ENCODE peak calls at places on chromosomes 12 and 14, in five cellular contexts. O, K, I, L and R are unnamed samples.
A peak's percentile ranks its signal among the peaks of the same experiment; 100 is the strongest.

GRCh38 chr14:99507860-99508640 is 26.8 kb downstream of the CCNK start:
- DNase-seq in L (no peak), I (no peak), K (no peak), O (no peak), R (no peak)

GRCh38 chr14:30751646-30752416 is 122.5 kb upstream of the COCH start:
- DNase-seq in I (no peak), L (no peak), O (no peak), K (no peak), R (no peak)

GRCh38 chr12:47591795-47592194 is 114.0 kb downstream of the RPAP3 start:
- DNase-seq in I (no peak), K (no peak), L (no peak), O (no peak), R (no peak)

GRCh38 chr12:108483213-108483920 is 31.7 kb upstream of the FICD start:
- DNase-seq in L (no peak), O (no peak), I (no peak), K (no peak), R (no peak)

GRCh38 chr12:76952995-76953394 is 74.2 kb upstream of the CSRP2 start:
- DNase-seq in K (no peak), L (no peak), O (no peak), I (no peak), R (no peak)

GRCh38 chr14:24984846-24985589 is 64.9 kb downstream of the STXBP6 start:
- DNase-seq in O (peak; percentile 80), I (no peak), L (no peak), K (peak; percentile 39), R (no peak)

GRCh38 chr12:13000616-13000934 is 510 bp upstream of the HEBP1 start:
- DNase-seq in K (no peak), I (no peak), L (no peak), O (no peak), R (no peak)

GRCh38 chr12:96172981-96173380 is 21.2 kb upstream of the ELK3 start:
- DNase-seq in O (no peak), I (no peak), K (no peak), L (no peak), R (no peak)

GRCh38 chr14:59189822-59190368 is 1.4 kb downstream of the DAAM1 start:
- DNase-seq in O (peak; percentile 90), I (peak; percentile 76), L (peak; percentile 30), K (peak; percentile 84), R (peak; percentile 72)

GRCh38 chr12:130714091-130714590 is 2.0 kb downstream of the RIMBP2 start:
- DNase-seq in K (peak; percentile 17), O (no peak), L (no peak), I (peak; percentile 36), R (no peak)

GRCh38 chr12:712172-712863 is 40.1 kb upstream of the WNK1 start:
- DNase-seq in O (no peak), L (no peak), K (no peak), I (no peak), R (no peak)

GRCh38 chr14:73728106-73729014 is 14.2 kb upstream of the PNMA1 start:
- DNase-seq in I (peak; percentile 85), L (no peak), K (peak; percentile 91), O (peak; percentile 94), R (no peak)

GRCh38 chr14:32934891-32935633 is 3.6 kb upstream of the NPAS3 start:
- DNase-seq in L (no peak), I (peak; percentile 20), K (no peak), O (no peak), R (no peak)

GRCh38 chr12:62886796-62887195 is 48.2 kb downstream of the PPM1H start:
- DNase-seq in I (no peak), L (no peak), O (no peak), K (no peak), R (no peak)

GRCh38 chr12:41304526-41304925 is 116.4 kb downstream of the PDZRN4 start:
- DNase-seq in K (no peak), I (no peak), L (no peak), O (no peak), R (no peak)

GRCh38 chr14:21440857-21441256 is 15.1 kb downstream of the CHD8 start:
- DNase-seq in O (no peak), L (no peak), K (no peak), I (no peak), R (no peak)

DNA sequence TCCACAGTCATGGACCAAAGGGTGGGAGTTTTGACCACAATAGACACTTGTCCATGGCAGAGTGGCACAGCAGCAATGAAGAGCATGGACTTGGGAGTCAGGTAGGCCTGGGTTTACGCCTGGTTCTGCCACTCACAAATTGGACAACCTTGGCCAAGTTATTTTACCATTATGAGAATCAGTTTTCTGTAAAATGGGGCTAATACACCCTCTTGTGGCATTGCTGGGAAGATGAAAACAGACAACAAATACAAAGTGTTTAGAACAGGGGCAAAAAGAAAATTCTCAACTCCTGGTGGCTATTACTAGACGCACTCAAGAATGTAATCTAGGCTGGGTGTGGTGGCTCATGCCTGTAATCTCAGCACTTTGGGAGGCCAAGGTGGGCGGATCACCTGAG is 2.6 kb downstream of the C12orf43 start:
- DNase-seq in O (no peak), K (no peak), L (no peak), I (no peak), R (no peak)
- TF ChIP-seq CTCF in O (no peak), K (no peak), L (no peak), I (no peak), R (no peak)

DNA sequence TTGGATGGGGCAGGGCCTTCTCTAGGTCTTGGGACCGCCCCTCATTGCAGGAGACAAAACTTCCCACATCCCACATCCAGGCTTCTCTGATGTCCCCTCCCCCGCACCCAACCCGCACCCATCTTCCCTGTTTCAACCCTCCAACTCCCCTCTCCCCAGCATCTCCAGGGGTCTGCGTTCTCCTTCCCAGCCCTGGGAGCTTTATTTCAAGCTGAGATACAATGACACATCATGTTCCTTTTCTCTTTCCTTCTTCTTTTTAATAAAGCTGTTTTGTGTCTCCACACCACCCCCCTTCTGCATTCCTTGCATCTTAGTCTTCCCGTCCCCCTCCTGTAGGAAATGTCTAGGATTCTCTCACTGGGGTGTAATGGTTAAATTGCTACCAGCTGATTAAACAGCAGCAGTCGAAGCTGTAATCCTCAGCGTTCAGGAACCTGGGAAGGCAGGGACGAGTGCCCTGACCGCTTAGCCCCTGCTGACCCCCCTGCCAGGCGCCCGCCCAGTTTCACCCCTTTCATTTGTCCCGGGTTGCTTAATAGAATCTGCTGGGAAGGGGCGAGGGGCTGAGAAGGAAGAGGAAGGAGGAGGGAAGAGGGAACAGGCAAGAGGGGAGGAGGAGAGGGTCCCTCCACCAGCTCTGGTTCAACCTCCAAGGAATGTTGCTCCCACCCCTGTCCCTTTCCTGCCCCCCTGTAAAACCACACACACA is 104.4 kb upstream of the MED13L start:
- DNase-seq in L (no peak), O (no peak), I (no peak), K (no peak), R (no peak)
- H3K27ac ChIP-seq in L (no peak overlapping the region), O (no peak overlapping the region), I (peak overlapping the region; percentile 60), K (no peak overlapping the region), R (peak overlapping the region; percentile 22)

DNA sequence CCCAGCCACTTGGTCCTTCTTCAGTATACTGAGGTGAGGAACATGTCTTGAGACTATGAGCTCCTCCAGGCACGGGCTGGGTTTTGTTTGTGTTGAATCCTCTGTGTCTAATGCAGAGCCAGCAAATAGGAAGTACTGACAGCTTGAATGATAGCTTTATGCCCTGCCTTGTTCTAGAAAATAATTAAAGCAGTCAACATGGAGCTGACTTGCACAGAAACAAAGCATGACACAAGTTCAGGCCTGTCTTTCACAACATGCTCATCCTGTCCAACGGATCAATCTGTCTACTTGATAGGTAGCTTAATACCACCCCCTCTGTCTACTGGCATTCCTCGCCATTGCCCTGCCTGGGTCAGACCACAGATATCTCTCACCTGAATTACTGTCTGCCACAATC is 140.9 kb downstream of the ESRRB start:
- DNase-seq in K (no peak), O (no peak), I (no peak), L (no peak), R (no peak)
- H3K4me3 ChIP-seq in K (no peak overlapping the region), O (no peak overlapping the region), I (no peak overlapping the region), L (no peak overlapping the region), R (no peak overlapping the region)

GRCh38 chr12:66103011-66103913 is 27.3 kb downstream of the LLPH start:
- DNase-seq in I (no peak), L (no peak), O (no peak), K (no peak), R (no peak)
- TF ChIP-seq CTCF in I (no peak), L (no peak), O (no peak), K (no peak), R (no peak)

GRCh38 chr12:18454330-18454729 is 193.0 kb downstream of the PIK3C2G start:
- DNase-seq in O (no peak), L (no peak), K (no peak), I (no peak), R (no peak)
- H3K27ac ChIP-seq in O (no peak overlapping the region), L (no peak overlapping the region), K (no peak overlapping the region), I (no peak overlapping the region), R (no peak overlapping the region)

DNA sequence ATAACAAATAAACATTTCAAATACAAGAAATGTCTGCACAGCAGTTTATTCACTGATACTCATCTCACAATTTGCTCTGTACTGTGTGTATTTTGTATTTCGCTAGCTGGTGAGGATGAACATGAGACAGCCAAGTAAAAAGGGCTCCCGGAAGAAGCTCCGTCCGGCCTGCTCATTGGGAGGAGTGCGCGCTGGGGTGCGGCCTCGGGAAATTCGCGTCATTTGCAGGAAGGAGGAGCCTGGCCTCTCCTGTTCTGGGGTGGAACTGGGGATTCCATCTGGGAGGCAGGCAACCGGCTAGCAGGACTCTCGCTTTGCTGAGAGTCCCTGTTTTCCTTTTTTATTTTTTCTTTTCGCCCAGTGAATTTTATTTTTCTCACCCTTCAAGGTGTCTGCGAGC is 368.4 kb upstream of the TMEM132C start:
- DNase-seq in L (no peak), K (no peak), I (no peak), O (no peak), R (no peak)
- H3K4me3 ChIP-seq in L (no peak overlapping the region), K (no peak overlapping the region), I (no peak overlapping the region), O (no peak overlapping the region), R (no peak overlapping the region)

GRCh38 chr12:28107679-28108078 is 82.6 kb upstream of the CCDC91 start:
- DNase-seq in O (no peak), K (no peak), L (no peak), I (no peak), R (no peak)

GRCh38 chr12:28108599-28108998 is 81.7 kb upstream of the CCDC91 start:
- DNase-seq in I (no peak), O (no peak), L (no peak), K (no peak), R (no peak)

GRCh38 chr12:28104893-28105864 is 85.1 kb upstream of the CCDC91 start:
- DNase-seq in I (no peak), L (no peak), K (no peak), O (no peak), R (no peak)

GRCh38 chr12:28114488-28114887 is 75.8 kb upstream of the CCDC91 start:
- DNase-seq in O (no peak), I (no peak), K (no peak), L (no peak), R (no peak)

GRCh38 chr12:28110329-28110728 is 79.9 kb upstream of the CCDC91 start:
- DNase-seq in L (no peak), I (no peak), O (no peak), K (no peak), R (no peak)
- TF ChIP-seq CTCF in L (no peak), I (no peak), O (no peak), K (no peak), R (no peak)